ENCODE peak calls at places on chromosomes 6 and 20, in nine cellular contexts. One of them, this sample, is unnamed.

GRCh38 chr20:24653306-24653705 is 183.9 kb downstream of the SYNDIG1 start:
- DNase-seq in endodermal cell: no peak
- DNase-seq in right lobe of liver: no peak
- DNase-seq in brain microvascular endothelial cell: no peak
- DNase-seq in transverse colon: no peak
- DNase-seq in tibial artery: no peak
- DNase-seq in tibial nerve: no peak
- DNase-seq in heart left ventricle: no peak
- DNase-seq in sigmoid colon: peak; percentile 17
- DNase-seq in this sample: no peak

GRCh38 chr6:118354641-118355040 is 193.5 kb upstream of the PLN start:
- DNase-seq in endodermal cell: no peak
- DNase-seq in right lobe of liver: no peak
- DNase-seq in brain microvascular endothelial cell: no peak
- DNase-seq in transverse colon: no peak
- DNase-seq in tibial artery: no peak
- DNase-seq in tibial nerve: no peak
- DNase-seq in heart left ventricle: no peak
- DNase-seq in sigmoid colon: no peak
- DNase-seq in this sample: no peak

GRCh38 chr6:72783667-72784066 is 161.8 kb downstream of the KCNQ5 start:
- DNase-seq in endodermal cell: no peak
- DNase-seq in right lobe of liver: no peak
- DNase-seq in brain microvascular endothelial cell: peak; percentile 58
- DNase-seq in transverse colon: no peak
- DNase-seq in tibial artery: no peak
- DNase-seq in tibial nerve: no peak
- DNase-seq in heart left ventricle: no peak
- DNase-seq in sigmoid colon: no peak
- DNase-seq in this sample: no peak

GRCh38 chr6:112389842-112390241 is 42.7 kb downstream of the RFPL4B start:
- DNase-seq in endodermal cell: no peak
- DNase-seq in right lobe of liver: no peak
- DNase-seq in brain microvascular endothelial cell: no peak
- DNase-seq in transverse colon: no peak
- DNase-seq in tibial artery: no peak
- DNase-seq in tibial nerve: no peak
- DNase-seq in heart left ventricle: no peak
- DNase-seq in sigmoid colon: no peak
- DNase-seq in this sample: no peak

GRCh38 chr6:26575494-26575939 is 21.2 kb upstream of the ABT1 start:
- DNase-seq in endodermal cell: peak; percentile 75
- DNase-seq in right lobe of liver: no peak
- DNase-seq in brain microvascular endothelial cell: peak; percentile 74
- DNase-seq in transverse colon: no peak
- DNase-seq in tibial artery: no peak
- DNase-seq in tibial nerve: no peak
- DNase-seq in heart left ventricle: no peak
- DNase-seq in sigmoid colon: no peak
- DNase-seq in this sample: no peak

GRCh38 chr6:82365011-82365751 is 1.6 kb downstream of the TPBG start:
- DNase-seq in endodermal cell: peak; percentile 84
- DNase-seq in right lobe of liver: no peak
- DNase-seq in brain microvascular endothelial cell: peak; percentile 6
- DNase-seq in transverse colon: peak; percentile 16
- DNase-seq in tibial artery: no peak
- DNase-seq in tibial nerve: no peak
- DNase-seq in heart left ventricle: no peak
- DNase-seq in sigmoid colon: no peak
- DNase-seq in this sample: no peak

GRCh38 chr20:19986419-19986818 is 30.7 kb upstream of the NAA20 start:
- DNase-seq in endodermal cell: no peak
- DNase-seq in right lobe of liver: no peak
- DNase-seq in brain microvascular endothelial cell: no peak
- DNase-seq in transverse colon: no peak
- DNase-seq in tibial artery: no peak
- DNase-seq in tibial nerve: no peak
- DNase-seq in heart left ventricle: no peak
- DNase-seq in sigmoid colon: no peak
- DNase-seq in this sample: no peak

GRCh38 chr6:159978291-159979135 is 9.6 kb downstream of the IGF2R start:
- DNase-seq in endodermal cell: peak; percentile 70
- DNase-seq in right lobe of liver: no peak
- DNase-seq in brain microvascular endothelial cell: no peak
- DNase-seq in transverse colon: no peak
- DNase-seq in tibial artery: no peak
- DNase-seq in tibial nerve: no peak
- DNase-seq in heart left ventricle: peak; percentile 30
- DNase-seq in sigmoid colon: peak; percentile 48
- DNase-seq in this sample: no peak

GRCh38 chr6:33543116-33543515 is 37.0 kb downstream of the BAK1 start:
- DNase-seq in endodermal cell: no peak
- DNase-seq in right lobe of liver: no peak
- DNase-seq in brain microvascular endothelial cell: no peak
- DNase-seq in transverse colon: no peak
- DNase-seq in tibial artery: no peak
- DNase-seq in tibial nerve: no peak
- DNase-seq in heart left ventricle: no peak
- DNase-seq in sigmoid colon: no peak
- DNase-seq in this sample: no peak

GRCh38 chr20:32903666-32904175 is 45.0 kb downstream of the EFCAB8 start:
- DNase-seq in endodermal cell: no peak
- DNase-seq in right lobe of liver: no peak
- DNase-seq in brain microvascular endothelial cell: no peak
- DNase-seq in transverse colon: no peak
- DNase-seq in tibial artery: no peak
- DNase-seq in tibial nerve: no peak
- DNase-seq in heart left ventricle: no peak
- DNase-seq in sigmoid colon: no peak
- DNase-seq in this sample: no peak

GRCh38 chr20:53399592-53400335 is 193.9 kb downstream of the ZNF217 start:
- DNase-seq in endodermal cell: no peak
- DNase-seq in right lobe of liver: peak; percentile 59
- DNase-seq in brain microvascular endothelial cell: no peak
- DNase-seq in transverse colon: no peak
- DNase-seq in tibial artery: no peak
- DNase-seq in tibial nerve: no peak
- DNase-seq in heart left ventricle: no peak
- DNase-seq in sigmoid colon: no peak
- DNase-seq in this sample: peak; percentile 72

GRCh38 chr6:78513856-78514255 is 353.5 kb upstream of the IRAK1BP1 start:
- DNase-seq in endodermal cell: peak; percentile 58
- DNase-seq in right lobe of liver: no peak
- DNase-seq in brain microvascular endothelial cell: no peak
- DNase-seq in transverse colon: no peak
- DNase-seq in tibial artery: no peak
- DNase-seq in tibial nerve: no peak
- DNase-seq in heart left ventricle: no peak
- DNase-seq in sigmoid colon: no peak
- DNase-seq in this sample: no peak

GRCh38 chr6:78505178-78505577 is 362.2 kb upstream of the IRAK1BP1 start:
- DNase-seq in endodermal cell: no peak
- DNase-seq in right lobe of liver: no peak
- DNase-seq in brain microvascular endothelial cell: no peak
- DNase-seq in transverse colon: no peak
- DNase-seq in tibial artery: no peak
- DNase-seq in tibial nerve: no peak
- DNase-seq in heart left ventricle: no peak
- DNase-seq in sigmoid colon: no peak
- DNase-seq in this sample: no peak

GRCh38 chr6:78511019-78511418 is 356.3 kb upstream of the IRAK1BP1 start:
- DNase-seq in endodermal cell: no peak
- DNase-seq in right lobe of liver: no peak
- DNase-seq in brain microvascular endothelial cell: no peak
- DNase-seq in transverse colon: no peak
- DNase-seq in tibial artery: no peak
- DNase-seq in tibial nerve: no peak
- DNase-seq in heart left ventricle: no peak
- DNase-seq in sigmoid colon: no peak
- DNase-seq in this sample: no peak
- H3K27me3 ChIP-seq in endodermal cell: no peaks in the 10 kb centered on the region
- H3K27me3 ChIP-seq in right lobe of liver: no peaks in the 10 kb centered on the region
- H3K27me3 ChIP-seq in brain microvascular endothelial cell: no peaks in the 10 kb centered on the region
- H3K27me3 ChIP-seq in transverse colon: no peaks in the 10 kb centered on the region
- H3K27me3 ChIP-seq in tibial artery: no peaks in the 10 kb centered on the region
- H3K27me3 ChIP-seq in tibial nerve: no peaks in the 10 kb centered on the region
- H3K27me3 ChIP-seq in heart left ventricle: no peaks in the 10 kb centered on the region
- H3K27me3 ChIP-seq in sigmoid colon: no peaks in the 10 kb centered on the region
- H3K27me3 ChIP-seq in this sample: no peaks in the 10 kb centered on the region

GRCh38 chr6:52724406-52725121 is 38.7 kb downstream of the GSTA2 start:
- DNase-seq in endodermal cell: peak; percentile 91
- DNase-seq in right lobe of liver: peak; percentile 96
- DNase-seq in brain microvascular endothelial cell: peak; percentile 70
- DNase-seq in transverse colon: peak; percentile 81
- DNase-seq in tibial artery: peak; percentile 87
- DNase-seq in tibial nerve: peak; percentile 53
- DNase-seq in heart left ventricle: peak; percentile 71
- DNase-seq in sigmoid colon: no peak
- DNase-seq in this sample: peak; percentile 76
- H3K27ac ChIP-seq in endodermal cell: no peak overlapping the region
- H3K27ac ChIP-seq in right lobe of liver: peak overlapping the region; percentile 65
- H3K27ac ChIP-seq in brain microvascular endothelial cell: no peak overlapping the region
- H3K27ac ChIP-seq in transverse colon: peak overlapping the region; percentile 69
- H3K27ac ChIP-seq in tibial artery: peak overlapping the region; percentile 77
- H3K27ac ChIP-seq in tibial nerve: peak overlapping the region; percentile 26
- H3K27ac ChIP-seq in heart left ventricle: no peak overlapping the region
- H3K27ac ChIP-seq in sigmoid colon: no peak overlapping the region
- H3K27ac ChIP-seq in this sample: no peak overlapping the region

GRCh38 chr6:28816339-28816908 is 107.4 kb downstream of the TRIM27 start:
- DNase-seq in endodermal cell: no peak
- DNase-seq in right lobe of liver: no peak
- DNase-seq in brain microvascular endothelial cell: no peak
- DNase-seq in transverse colon: no peak
- DNase-seq in tibial artery: no peak
- DNase-seq in tibial nerve: no peak
- DNase-seq in heart left ventricle: no peak
- DNase-seq in sigmoid colon: no peak
- DNase-seq in this sample: no peak

GRCh38 chr6:28812778-28813569 is 110.8 kb downstream of the TRIM27 start:
- DNase-seq in endodermal cell: peak; percentile 58
- DNase-seq in right lobe of liver: no peak
- DNase-seq in brain microvascular endothelial cell: no peak
- DNase-seq in transverse colon: no peak
- DNase-seq in tibial artery: no peak
- DNase-seq in tibial nerve: no peak
- DNase-seq in heart left ventricle: no peak
- DNase-seq in sigmoid colon: no peak
- DNase-seq in this sample: no peak

GRCh38 chr6:28811873-28812272 is 111.9 kb downstream of the TRIM27 start:
- DNase-seq in endodermal cell: peak; percentile 73
- DNase-seq in right lobe of liver: no peak
- DNase-seq in brain microvascular endothelial cell: no peak
- DNase-seq in transverse colon: no peak
- DNase-seq in tibial artery: no peak
- DNase-seq in tibial nerve: no peak
- DNase-seq in heart left ventricle: no peak
- DNase-seq in sigmoid colon: no peak
- DNase-seq in this sample: no peak

GRCh38 chr6:28816909-28817807 is 106.6 kb downstream of the TRIM27 start:
- DNase-seq in endodermal cell: peak; percentile 87
- DNase-seq in right lobe of liver: no peak
- DNase-seq in brain microvascular endothelial cell: peak; percentile 90
- DNase-seq in transverse colon: no peak
- DNase-seq in tibial artery: no peak
- DNase-seq in tibial nerve: no peak
- DNase-seq in heart left ventricle: no peak
- DNase-seq in sigmoid colon: no peak
- DNase-seq in this sample: no peak

GRCh38 chr6:28814032-28814976 is 109.5 kb downstream of the TRIM27 start:
- DNase-seq in endodermal cell: peak; percentile 77
- DNase-seq in right lobe of liver: no peak
- DNase-seq in brain microvascular endothelial cell: no peak
- DNase-seq in transverse colon: no peak
- DNase-seq in tibial artery: no peak
- DNase-seq in tibial nerve: no peak
- DNase-seq in heart left ventricle: no peak
- DNase-seq in sigmoid colon: no peak
- DNase-seq in this sample: no peak
- H3K27me3 ChIP-seq in endodermal cell: peaks cover 100% of the 10 kb centered on the region
- H3K27me3 ChIP-seq in right lobe of liver: peaks cover 47% of the 10 kb centered on the region
- H3K27me3 ChIP-seq in brain microvascular endothelial cell: peaks cover 21% of the 10 kb centered on the region
- H3K27me3 ChIP-seq in transverse colon: peaks cover 100% of the 10 kb centered on the region
- H3K27me3 ChIP-seq in tibial artery: peaks cover 88% of the 10 kb centered on the region
- H3K27me3 ChIP-seq in tibial nerve: peaks cover 100% of the 10 kb centered on the region
- H3K27me3 ChIP-seq in heart left ventricle: peaks cover 54% of the 10 kb centered on the region
- H3K27me3 ChIP-seq in sigmoid colon: peaks cover 95% of the 10 kb centered on the region
- H3K27me3 ChIP-seq in this sample: peaks cover 21% of the 10 kb centered on the region

GRCh38 chr6:139531716-139532115 is 157.3 kb upstream of the CITED2 start:
- DNase-seq in endodermal cell: no peak
- DNase-seq in right lobe of liver: no peak
- DNase-seq in brain microvascular endothelial cell: no peak
- DNase-seq in transverse colon: no peak
- DNase-seq in tibial artery: no peak
- DNase-seq in tibial nerve: no peak
- DNase-seq in heart left ventricle: no peak
- DNase-seq in sigmoid colon: no peak
- DNase-seq in this sample: no peak

GRCh38 chr6:139536751-139537617 is 162.5 kb upstream of the CITED2 start:
- DNase-seq in endodermal cell: no peak
- DNase-seq in right lobe of liver: no peak
- DNase-seq in brain microvascular endothelial cell: no peak
- DNase-seq in transverse colon: peak; percentile 24
- DNase-seq in tibial artery: no peak
- DNase-seq in tibial nerve: no peak
- DNase-seq in heart left ventricle: no peak
- DNase-seq in sigmoid colon: no peak
- DNase-seq in this sample: no peak

GRCh38 chr6:139533166-139533565 is 158.7 kb upstream of the CITED2 start:
- DNase-seq in endodermal cell: no peak
- DNase-seq in right lobe of liver: peak; percentile 48
- DNase-seq in brain microvascular endothelial cell: no peak
- DNase-seq in transverse colon: no peak
- DNase-seq in tibial artery: no peak
- DNase-seq in tibial nerve: no peak
- DNase-seq in heart left ventricle: no peak
- DNase-seq in sigmoid colon: no peak
- DNase-seq in this sample: no peak

GRCh38 chr6:139533573-139534471 is 159.4 kb upstream of the CITED2 start:
- DNase-seq in endodermal cell: peak; percentile 66
- DNase-seq in right lobe of liver: no peak
- DNase-seq in brain microvascular endothelial cell: peak; percentile 63
- DNase-seq in transverse colon: peak; percentile 74
- DNase-seq in tibial artery: no peak
- DNase-seq in tibial nerve: no peak
- DNase-seq in heart left ventricle: no peak
- DNase-seq in sigmoid colon: no peak
- DNase-seq in this sample: peak; percentile 49

DNA sequence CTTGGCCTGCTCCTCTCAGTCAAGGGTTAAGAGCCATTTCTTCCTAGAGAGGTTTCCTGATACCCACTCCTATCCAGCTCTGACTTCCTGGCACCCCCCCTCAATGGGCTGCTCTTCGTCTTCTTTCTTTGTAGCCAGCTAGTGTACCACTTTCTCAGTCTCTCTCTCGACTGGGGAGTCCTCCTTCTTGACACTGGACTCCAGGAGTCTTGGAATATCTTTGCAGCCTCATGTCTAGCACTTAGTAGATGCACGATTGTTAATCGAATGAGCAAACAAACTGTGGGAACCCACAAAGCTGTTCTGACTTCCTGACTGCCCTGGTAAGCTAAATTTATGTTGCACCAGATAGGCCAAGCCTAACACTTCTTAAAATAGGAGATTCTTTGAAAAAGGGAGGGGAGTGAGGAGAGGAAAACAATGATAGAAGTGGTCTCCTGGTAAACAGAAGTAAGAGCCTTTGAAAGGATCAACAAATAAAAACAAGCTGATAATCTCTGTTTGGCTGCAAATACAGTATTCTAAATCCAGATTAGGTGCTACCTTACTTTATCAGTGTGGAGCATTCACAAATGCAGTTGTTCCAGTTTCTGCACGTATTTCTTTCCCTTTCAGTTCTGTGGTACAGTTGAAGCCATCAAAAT is 160.1 kb upstream of the CITED2 start:
- DNase-seq in endodermal cell: peak; percentile 72
- DNase-seq in right lobe of liver: no peak
- DNase-seq in brain microvascular endothelial cell: no peak
- DNase-seq in transverse colon: no peak
- DNase-seq in tibial artery: no peak
- DNase-seq in tibial nerve: no peak
- DNase-seq in heart left ventricle: no peak
- DNase-seq in sigmoid colon: no peak
- DNase-seq in this sample: no peak
- H3K27ac ChIP-seq in endodermal cell: peak overlapping the region; percentile 15
- H3K27ac ChIP-seq in right lobe of liver: no peak overlapping the region
- H3K27ac ChIP-seq in brain microvascular endothelial cell: no peak overlapping the region
- H3K27ac ChIP-seq in transverse colon: peak overlapping the region; percentile 87
- H3K27ac ChIP-seq in tibial artery: peak overlapping the region; percentile 55
- H3K27ac ChIP-seq in tibial nerve: peak overlapping the region; percentile 79
- H3K27ac ChIP-seq in heart left ventricle: no peak overlapping the region
- H3K27ac ChIP-seq in sigmoid colon: peak overlapping the region; percentile 44
- H3K27ac ChIP-seq in this sample: no peak overlapping the region